ENCODE peak calls at places on chromosomes 5 and 9, in four cellular contexts. One of them, this sample, is unnamed.

GRCh38 chr9:19701274-19701673 is 87.6 kb downstream of the SLC24A2 start:
- DNase-seq in fibroblast of lung: no peak
- DNase-seq in HTR-8/SVneo: no peak
- DNase-seq in SK-N-SH: no peak
- DNase-seq in this sample: no peak

GRCh38 chr9:116096853-116097252 is 56.7 kb upstream of the PAPPA start:
- DNase-seq in fibroblast of lung: peak
- DNase-seq in SK-N-SH: no peak
- DNase-seq in HTR-8/SVneo: no peak
- DNase-seq in this sample: no peak

GRCh38 chr9:80648336-80648735 is 1041.0 kb downstream of the TLE1 start:
- DNase-seq in fibroblast of lung: peak
- DNase-seq in SK-N-SH: no peak
- DNase-seq in HTR-8/SVneo: peak
- DNase-seq in this sample: no peak

GRCh38 chr5:78974011-78974410 is 11.1 kb downstream of the ARSB start:
- DNase-seq in HTR-8/SVneo: no peak
- DNase-seq in fibroblast of lung: no peak
- DNase-seq in SK-N-SH: peak
- DNase-seq in this sample: no peak

GRCh38 chr5:34923694-34924461 is 5.5 kb upstream of the DNAJC21 start:
- DNase-seq in SK-N-SH: no peak
- DNase-seq in HTR-8/SVneo: peak
- DNase-seq in fibroblast of lung: peak
- DNase-seq in this sample: no peak

GRCh38 chr5:1568201-1568979 is 44.6 kb upstream of the LPCAT1 start:
- DNase-seq in fibroblast of lung: peak
- DNase-seq in SK-N-SH: no peak
- DNase-seq in HTR-8/SVneo: no peak
- DNase-seq in this sample: no peak

GRCh38 chr5:167534131-167534530 is 757.3 kb upstream of the WWC1 start:
- DNase-seq in fibroblast of lung: no peak
- DNase-seq in HTR-8/SVneo: no peak
- DNase-seq in SK-N-SH: no peak
- DNase-seq in this sample: no peak

GRCh38 chr5:173045481-173045880 is 10.7 kb upstream of the CREBRF start:
- DNase-seq in SK-N-SH: no peak
- DNase-seq in HTR-8/SVneo: no peak
- DNase-seq in fibroblast of lung: no peak
- DNase-seq in this sample: peak

GRCh38 chr5:175556794-175557193 is 78.4 kb downstream of the SFXN1 start:
- DNase-seq in fibroblast of lung: no peak
- DNase-seq in SK-N-SH: no peak
- DNase-seq in HTR-8/SVneo: no peak
- DNase-seq in this sample: peak